ENCODE peak calls at places on chromosome 10, in five cellular contexts. R is breast epithelium, P is cardiac muscle cell, M is tibial nerve, F is heart left ventricle. W is an unnamed sample.

GRCh38 chr10:68992721-68993440 is 4.3 kb downstream of the KIFBP start:
- DNase-seq in R (peak; percentile 36), P (peak; percentile 5), M (peak; percentile 54), F (peak; percentile 62), W (peak; percentile 85)

GRCh38 chr10:113476191-113476590 is 76.7 kb upstream of the HABP2 start:
- DNase-seq in R (peak; percentile 56), P (no peak), M (no peak), F (no peak), W (no peak)

GRCh38 chr10:77325233-77325537 is 312.4 kb downstream of the KCNMA1 start:
- DNase-seq in R (peak; percentile 31), P (no peak), M (no peak), F (no peak), W (no peak)

GRCh38 chr10:9342865-9343450 is 1288.5 kb downstream of the GATA3 start:
- DNase-seq in R (no peak), P (peak; percentile 73), M (no peak), F (no peak), W (no peak)

GRCh38 chr10:116324951-116325635 is 845 bp downstream of the CCDC172 start:
- DNase-seq in R (no peak), P (no peak), M (no peak), F (no peak), W (no peak)

GRCh38 chr10:132452651-132453469 is 55.9 kb downstream of the PWWP2B start:
- DNase-seq in R (peak; percentile 65), P (peak; percentile 84), M (peak; percentile 65), F (peak; percentile 87), W (no peak)

GRCh38 chr10:119689016-119689564 is 36.8 kb upstream of the INPP5F start:
- DNase-seq in R (no peak), P (no peak), M (no peak), F (no peak), W (no peak)

GRCh38 chr10:62562795-62563194 is 188.6 kb downstream of the ZNF365 start:
- DNase-seq in R (no peak), P (no peak), M (no peak), F (no peak), W (no peak)

GRCh38 chr10:78348416-78349164 is 314.9 kb downstream of the RPS24 start:
- DNase-seq in R (no peak), P (no peak), M (no peak), F (no peak), W (peak; percentile 14)

GRCh38 chr10:103739039-103739764 is 116.2 kb downstream of the SH3PXD2A start:
- DNase-seq in R (peak; percentile 77), P (no peak), M (peak; percentile 17), F (no peak), W (no peak)

GRCh38 chr10:91149550-91149949 is 70.9 kb upstream of the PCGF5 start:
- DNase-seq in R (no peak), P (no peak), M (no peak), F (no peak), W (no peak)

GRCh38 chr10:90644165-90644564 is 213.7 kb downstream of the HTR7 start:
- DNase-seq in R (no peak), P (no peak), M (no peak), F (no peak), W (no peak)

GRCh38 chr10:13712799-13713581 is 126.2 kb downstream of the PRPF18 start:
- DNase-seq in R (no peak), P (no peak), M (peak; percentile 66), F (peak; percentile 87), W (peak; percentile 80)

GRCh38 chr10:31090894-31091607 is 59.4 kb upstream of the ZNF438 start:
- DNase-seq in R (no peak), P (no peak), M (no peak), F (no peak), W (no peak)

GRCh38 chr10:104424719-104425118 is 71.1 kb downstream of the CFAP58 start:
- DNase-seq in R (no peak), P (no peak), M (no peak), F (no peak), W (no peak)

GRCh38 chr10:79434816-79435215 is 10.6 kb downstream of the ZCCHC24 start:
- DNase-seq in R (no peak), P (no peak), M (peak; percentile 57), F (no peak), W (no peak)

GRCh38 chr10:51747211-51747610 is 47.8 kb upstream of the CSTF2T start:
- DNase-seq in R (no peak), P (no peak), M (no peak), F (no peak), W (no peak)

GRCh38 chr10:74799840-74800239 is 26.6 kb upstream of the KAT6B start:
- DNase-seq in R (no peak), P (no peak), M (no peak), F (no peak), W (no peak)

GRCh38 chr10:78925275-78925674 is 143.5 kb upstream of the ZMIZ1 start:
- DNase-seq in R (no peak), P (no peak), M (no peak), F (no peak), W (no peak)

GRCh38 chr10:96407560-96408069 is 48.8 kb upstream of the OPALIN start:
- DNase-seq in R (no peak), P (no peak), M (no peak), F (no peak), W (peak; percentile 24)

GRCh38 chr10:2392145-2392812 is 655.0 kb upstream of the ADARB2 start:
- DNase-seq in R (no peak), P (no peak), M (no peak), F (no peak), W (peak; percentile 75)

GRCh38 chr10:111598433-111599059 is 521.7 kb downstream of the ADRA2A start:
- DNase-seq in R (no peak), P (peak; percentile 83), M (peak; percentile 80), F (peak; percentile 39), W (no peak)

GRCh38 chr10:103616705-103617361 is 123.3 kb downstream of the NEURL1 start:
- DNase-seq in R (peak; percentile 53), P (no peak), M (peak; percentile 74), F (peak; percentile 87), W (peak; percentile 85)

GRCh38 chr10:104277785-104278184 is 8.8 kb downstream of the GSTO2 start:
- DNase-seq in R (no peak), P (no peak), M (no peak), F (no peak), W (no peak)

GRCh38 chr10:82683989-82684388 is 809.0 kb downstream of the NRG3 start:
- DNase-seq in R (no peak), P (no peak), M (no peak), F (no peak), W (no peak)

GRCh38 chr10:50604049-50604640 is 19.6 kb downstream of the SGMS1 start:
- DNase-seq in R (no peak), P (no peak), M (no peak), F (no peak), W (no peak)

GRCh38 chr10:69801434-69802315 is at the start of gene COL13A1:
- DNase-seq in R (no peak), P (peak; percentile 93), M (no peak), F (peak; percentile 60), W (no peak)

DNA sequence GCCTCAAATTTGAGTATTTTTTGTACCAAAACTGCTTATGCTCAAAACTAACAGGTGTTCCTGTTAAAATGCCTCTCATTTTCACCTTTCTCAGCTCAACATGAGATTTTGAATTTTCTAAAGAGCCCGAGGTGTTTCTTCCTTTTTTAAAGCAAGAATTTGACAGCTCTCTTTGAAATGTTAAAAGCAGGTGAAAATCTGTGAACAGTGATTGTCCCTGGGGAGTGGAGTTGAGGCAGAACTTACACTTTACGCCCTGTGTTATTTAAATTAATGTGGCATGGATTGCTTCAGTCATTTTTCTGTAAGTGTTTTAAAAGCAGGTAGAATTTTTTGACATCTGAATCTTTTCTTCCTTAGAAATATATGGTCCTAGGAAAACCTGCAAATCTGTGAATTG is 9.2 kb upstream of the GPR15LG start:
- DNase-seq in R (no peak), P (no peak), M (no peak), F (no peak), W (no peak)
- H3K4me3 ChIP-seq in R (no peak overlapping the region), P (no peak overlapping the region), M (no peak overlapping the region), F (no peak overlapping the region), W (no peak overlapping the region)

GRCh38 chr10:6542999-6543430 is 37.1 kb downstream of the PRKCQ start:
- DNase-seq in R (no peak), P (no peak), M (no peak), F (no peak), W (no peak)

GRCh38 chr10:6537704-6538103 is 42.4 kb downstream of the PRKCQ start:
- DNase-seq in R (no peak), P (no peak), M (peak; percentile 23), F (peak; percentile 56), W (no peak)

DNA sequence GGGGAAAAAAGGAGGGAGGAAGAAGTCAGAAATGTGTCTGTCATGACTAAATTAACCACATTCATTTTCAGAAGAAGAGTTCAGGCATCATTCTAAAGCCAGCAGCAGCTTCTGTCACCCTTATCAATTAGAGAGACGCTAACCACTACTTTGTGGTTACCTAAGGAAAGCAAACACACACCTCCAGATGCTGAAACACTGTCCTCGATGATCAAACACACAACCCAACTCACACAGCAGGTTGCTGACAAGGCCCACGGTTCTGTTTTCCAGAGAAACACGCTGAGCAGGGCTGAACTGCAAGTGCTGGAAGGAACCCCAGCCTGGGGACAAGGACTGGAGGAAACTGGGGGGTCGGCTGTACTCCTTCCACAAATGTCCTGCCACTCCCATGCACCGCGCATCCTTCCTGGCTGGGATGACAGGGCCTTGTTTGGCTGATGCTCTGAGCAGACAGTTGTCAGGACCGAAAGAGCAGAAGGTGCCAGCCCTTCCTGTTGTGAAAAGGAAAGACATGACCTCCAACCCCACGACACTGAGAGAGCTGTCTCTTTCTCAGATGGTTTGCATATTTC is 36.6 kb downstream of the PRKCQ start:
- DNase-seq in R (no peak), P (peak; percentile 3), M (no peak), F (no peak), W (no peak)
- H3K27ac ChIP-seq in R (no peak overlapping the region), P (no peak overlapping the region), M (no peak overlapping the region), F (peak overlapping the region; percentile 83), W (no peak overlapping the region)

GRCh38 chr10:43000651-43001426 is 76.0 kb upstream of the RET start:
- DNase-seq in R (no peak), P (no peak), M (no peak), F (no peak), W (peak; percentile 60)

GRCh38 chr10:42999385-43000020 is 77.4 kb upstream of the RET start:
- DNase-seq in R (no peak), P (no peak), M (no peak), F (no peak), W (peak; percentile 69)

GRCh38 chr10:43001427-43001795 is 75.5 kb upstream of the RET start:
- DNase-seq in R (no peak), P (no peak), M (no peak), F (no peak), W (no peak)

GRCh38 chr10:42998481-42999384 is 78.1 kb upstream of the RET start:
- DNase-seq in R (no peak), P (no peak), M (no peak), F (no peak), W (no peak)

DNA sequence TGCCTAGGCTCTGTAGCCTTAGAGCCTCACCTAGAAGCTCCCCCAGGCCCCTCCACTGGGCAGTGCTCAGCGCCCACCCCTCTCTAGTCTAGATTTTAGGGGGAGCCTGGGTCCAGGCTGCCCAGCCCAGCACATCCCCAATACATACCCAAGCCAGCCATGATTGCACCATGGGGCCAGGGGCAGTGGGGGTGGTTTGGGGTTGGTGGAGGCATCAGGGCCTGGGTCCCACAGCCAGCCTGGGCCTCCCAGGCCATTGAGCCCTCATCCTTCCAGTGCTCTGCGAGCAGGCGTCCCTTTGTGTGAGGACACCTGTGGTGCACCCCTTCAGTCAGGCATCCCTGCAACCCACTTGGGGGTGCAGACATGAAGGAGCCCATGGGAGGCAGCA is 76.9 kb upstream of the RET start:
- DNase-seq in R (no peak), P (no peak), M (no peak), F (no peak), W (no peak)
- H3K4me3 ChIP-seq in R (no peak overlapping the region), P (no peak overlapping the region), M (no peak overlapping the region), F (no peak overlapping the region), W (no peak overlapping the region)

GRCh38 chr10:84540617-84541288 is 212.4 kb downstream of the CCSER2 start:
- DNase-seq in R (no peak), P (peak; percentile 62), M (peak; percentile 25), F (peak; percentile 61), W (no peak)
- H3K27ac ChIP-seq in R (no peak overlapping the region), P (no peak overlapping the region), M (no peak overlapping the region), F (no peak overlapping the region), W (no peak overlapping the region)